ENCODE peak calls at places on chromosome 17, in seven cellular contexts. Z is aorta, P is HepG2, G is iPS DF 6.9, E is uterus, K is body of pancreas, R is endodermal cell. Q is an unnamed sample.

GRCh38 chr17:4587803-4588202 is 3.5 kb downstream of the SMTNL2 start:
- DNase-seq in G (no peak), K (no peak), P (no peak), Z (no peak), E (no peak), R (no peak), Q (no peak)

GRCh38 chr17:77405867-77406513 is 265.2 kb downstream of the SEC14L1 start:
- DNase-seq in G (no peak), K (no peak), E (no peak), P (no peak), Z (no peak), R (no peak), Q (no peak)

GRCh38 chr17:64095144-64095882 is 34.6 kb downstream of the ERN1 start:
- DNase-seq in R (no peak), K (peak; percentile 68), Z (no peak), E (no peak), G (no peak), P (no peak), Q (no peak)

GRCh38 chr17:343211-343610 is 9.4 kb downstream of the RPH3AL start:
- DNase-seq in Z (peak; percentile 21), E (no peak), G (no peak), K (peak; percentile 19), R (peak; percentile 42), P (no peak), Q (no peak)

GRCh38 chr17:80827646-80828643 is 163.7 kb upstream of the CHMP6 start:
- DNase-seq in E (no peak), G (peak; percentile 45), Z (peak; percentile 65), P (no peak), K (no peak), R (peak; percentile 93), Q (no peak)

GRCh38 chr17:69870091-69870530 is 204.9 kb upstream of the KCNJ16 start:
- DNase-seq in P (no peak), G (no peak), K (no peak), Z (no peak), R (peak; percentile 54), E (no peak), Q (no peak)

GRCh38 chr17:77400445-77400870 is 259.7 kb downstream of the SEC14L1 start:
- DNase-seq in K (no peak), R (peak; percentile 90), G (no peak), P (no peak), E (no peak), Z (no peak), Q (peak; percentile 60)

GRCh38 chr17:78806451-78806850 is 24.4 kb upstream of the CYTH1 start:
- DNase-seq in R (no peak), K (no peak), G (no peak), Z (no peak), P (no peak), E (no peak), Q (peak; percentile 32)

GRCh38 chr17:66909811-66910210 is 54.7 kb upstream of the CACNG4 start:
- DNase-seq in K (no peak), R (no peak), E (no peak), G (no peak), P (no peak), Z (no peak), Q (no peak)

GRCh38 chr17:41118721-41119120 is 548 bp upstream of the KRTAP4-11 start:
- DNase-seq in G (no peak), E (no peak), R (no peak), K (no peak), P (no peak), Z (no peak), Q (no peak)

GRCh38 chr17:28726912-28727726 is 1.1 kb upstream of the TLCD1 start:
- DNase-seq in Z (peak; percentile 97), R (peak; percentile 100), K (peak; percentile 92), E (peak; percentile 92), G (no peak), P (peak; percentile 96), Q (peak; percentile 85)

GRCh38 chr17:19306160-19307111 is 56.1 kb downstream of the B9D1 start:
- DNase-seq in R (peak; percentile 31), G (no peak), P (peak; percentile 67), Z (peak; percentile 51), K (no peak), E (no peak), Q (no peak)

GRCh38 chr17:55004484-55004883 is 35.9 kb downstream of the STXBP4 start:
- DNase-seq in R (peak; percentile 60), K (no peak), G (no peak), P (no peak), E (no peak), Z (no peak), Q (no peak)

GRCh38 chr17:71905632-71906031 is 215.2 kb upstream of the SOX9 start:
- DNase-seq in E (no peak), P (no peak), Z (no peak), K (no peak), G (no peak), R (no peak), Q (no peak)

GRCh38 chr17:32871736-32872135 is 5.2 kb downstream of the MYO1D start:
- DNase-seq in Z (no peak), R (no peak), G (no peak), K (no peak), E (no peak), P (no peak), Q (no peak)

GRCh38 chr17:58195518-58196123 is 3.1 kb downstream of the EPX start:
- DNase-seq in G (no peak), P (no peak), K (no peak), Z (no peak), E (no peak), R (no peak), Q (no peak)

GRCh38 chr17:14359251-14359939 is 58.5 kb downstream of the HS3ST3B1 start:
- DNase-seq in K (no peak), G (no peak), Z (no peak), E (no peak), R (peak; percentile 68), P (peak; percentile 52), Q (no peak)

GRCh38 chr17:74543406-74543805 is 2.5 kb downstream of the CD300C start:
- DNase-seq in Z (no peak), G (no peak), P (no peak), K (no peak), E (no peak), R (peak; percentile 69), Q (no peak)

GRCh38 chr17:45433136-45433535 is 466 bp upstream of the ARHGAP27 start:
- DNase-seq in K (no peak), G (no peak), Z (peak; percentile 56), P (no peak), E (no peak), R (peak; percentile 72), Q (no peak)

GRCh38 chr17:59846391-59847165 is 46.2 kb downstream of the TUBD1 start:
- DNase-seq in G (no peak), R (peak; percentile 69), E (peak; percentile 91), P (peak; percentile 99), K (peak; percentile 64), Z (peak; percentile 61), Q (no peak)

GRCh38 chr17:16622540-16623277 is 30.9 kb downstream of the ZNF624 start:
- DNase-seq in Z (no peak), R (no peak), G (no peak), P (no peak), E (no peak), K (no peak), Q (no peak)
- H3K9me3 ChIP-seq in Z (peaks cover 14% of the 10 kb centered on the region), R (peaks cover 90% of the 10 kb centered on the region), G (peaks cover 2% of the 10 kb centered on the region), P (peaks cover 92% of the 10 kb centered on the region), E (no peaks in the 10 kb centered on the region), K (peaks cover 24% of the 10 kb centered on the region), Q (peaks cover 43% of the 10 kb centered on the region)

DNA sequence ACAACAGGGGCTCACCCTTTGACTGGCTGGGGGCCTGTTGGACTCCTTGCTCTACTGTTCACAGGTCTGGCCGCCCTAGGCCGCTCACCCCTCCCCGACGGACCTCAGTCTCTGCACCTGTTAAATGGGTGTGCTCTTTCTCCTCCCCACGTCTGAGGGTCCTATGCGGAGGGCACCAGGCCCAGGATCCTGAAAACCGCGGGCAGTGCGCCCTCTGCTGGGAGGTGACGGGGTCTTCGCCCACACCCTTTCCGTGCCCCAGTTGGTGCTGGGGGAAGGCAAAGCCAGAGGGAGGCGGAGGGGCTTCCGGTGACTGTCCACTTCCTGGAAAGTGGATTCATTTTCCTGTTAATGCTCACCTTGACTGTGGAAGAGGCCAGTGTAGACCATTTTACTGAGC is 1010.9 kb downstream of the KCNJ18 start:
- DNase-seq in K (no peak), P (no peak), E (no peak), Z (no peak), R (no peak), G (no peak), Q (no peak)
- H3K9me3 ChIP-seq in K (no peaks in the 10 kb centered on the region), P (peaks cover 17% of the 10 kb centered on the region), E (no peaks in the 10 kb centered on the region), Z (peaks cover 2% of the 10 kb centered on the region), R (peaks cover 81% of the 10 kb centered on the region), G (peaks cover 11% of the 10 kb centered on the region), Q (no peaks in the 10 kb centered on the region)

DNA sequence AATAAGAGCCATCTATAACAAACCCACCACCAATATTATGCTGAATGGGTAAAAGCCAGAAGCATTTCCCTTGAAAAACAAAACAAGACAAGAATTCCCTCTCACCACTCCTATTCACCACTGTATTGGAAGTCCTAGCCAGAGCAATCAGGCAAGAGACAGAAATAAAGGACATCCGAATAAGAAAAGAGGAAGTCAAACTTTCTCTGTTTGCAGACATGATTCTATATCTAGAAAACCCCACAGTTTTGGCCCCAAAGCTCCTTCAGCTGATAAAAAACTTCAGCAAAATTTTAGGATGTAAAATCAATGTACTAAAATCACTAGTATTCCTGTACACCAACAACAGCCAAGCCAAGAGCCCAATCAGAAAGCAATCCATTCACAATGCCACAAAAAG is 271.8 kb upstream of the AXIN2 start:
- DNase-seq in P (no peak), E (no peak), R (no peak), G (no peak), Z (no peak), K (no peak), Q (no peak)
- H3K9me3 ChIP-seq in P (peaks cover 24% of the 10 kb centered on the region), E (no peaks in the 10 kb centered on the region), R (peaks cover 35% of the 10 kb centered on the region), G (no peaks in the 10 kb centered on the region), Z (peaks cover 1% of the 10 kb centered on the region), K (peaks cover 20% of the 10 kb centered on the region), Q (peaks cover 3% of the 10 kb centered on the region)

DNA sequence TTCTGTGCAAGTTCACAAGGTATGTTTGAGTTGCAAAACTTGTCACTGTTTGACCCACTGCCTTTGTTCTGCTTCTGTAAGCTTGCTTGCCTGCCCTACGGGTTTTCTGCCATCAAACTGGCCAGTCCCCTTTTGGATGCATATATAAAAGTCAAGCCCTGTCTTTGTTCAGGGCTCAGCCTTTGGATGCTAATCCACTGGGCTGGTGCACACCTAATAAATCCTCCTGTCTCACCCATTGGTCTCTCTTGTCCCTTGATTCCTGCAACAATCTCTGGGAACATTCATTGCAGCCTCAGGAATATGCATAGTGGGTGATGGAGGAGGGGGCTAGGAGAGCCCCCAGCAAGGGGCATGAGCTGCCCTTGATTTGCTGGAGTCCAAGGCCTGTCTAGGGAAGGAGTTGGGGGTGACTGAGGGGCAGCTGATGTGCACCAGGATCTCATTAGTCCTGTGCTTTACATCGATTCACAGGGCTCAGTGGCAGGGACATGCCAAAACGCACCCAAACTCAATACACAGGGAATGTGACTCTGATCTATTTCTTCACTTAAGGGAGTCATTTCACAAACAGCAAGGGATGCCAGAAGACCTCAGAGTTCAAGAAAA is 225.4 kb upstream of the NLRP1 start:
- DNase-seq in R (no peak), K (no peak), G (no peak), P (no peak), Z (no peak), E (no peak), Q (no peak)
- H3K9me3 ChIP-seq in R (peaks cover 41% of the 10 kb centered on the region), K (peaks cover 23% of the 10 kb centered on the region), G (peaks cover 4% of the 10 kb centered on the region), P (peaks cover 33% of the 10 kb centered on the region), Z (peaks cover 12% of the 10 kb centered on the region), E (no peaks in the 10 kb centered on the region), Q (peaks cover 10% of the 10 kb centered on the region)

Q was measured in T-helper 17 cell.